ENCODE peak calls at places on chromosomes 3 and 15, in eight cellular contexts. One of them, this sample, is unnamed.
A peak's percentile ranks its signal among the peaks of the same experiment; 100 is the strongest.

GRCh38 chr15:71634820-71635219 is 175.5 kb upstream of the NR2E3 start:
- DNase-seq in PC-3: no peak
- DNase-seq in PC-9: no peak
- DNase-seq in CD8-positive, alpha-beta T cell: no peak
- DNase-seq in psoas muscle: no peak
- DNase-seq in fibroblast of mammary gland: no peak
- DNase-seq in BE2C: no peak
- DNase-seq in RWPE2: no peak
- DNase-seq in this sample: peak; percentile 79

GRCh38 chr3:45178131-45179023 is 32.2 kb upstream of the CDCP1 start:
- DNase-seq in PC-3: no peak
- DNase-seq in PC-9: peak; percentile 44
- DNase-seq in CD8-positive, alpha-beta T cell: no peak
- DNase-seq in psoas muscle: no peak
- DNase-seq in fibroblast of mammary gland: no peak
- DNase-seq in BE2C: no peak
- DNase-seq in RWPE2: no peak
- DNase-seq in this sample: peak; percentile 20

GRCh38 chr3:171354049-171354705 is 106.0 kb downstream of the TNIK start:
- DNase-seq in PC-3: peak; percentile 52
- DNase-seq in PC-9: no peak
- DNase-seq in CD8-positive, alpha-beta T cell: no peak
- DNase-seq in psoas muscle: no peak
- DNase-seq in fibroblast of mammary gland: peak; percentile 64
- DNase-seq in BE2C: no peak
- DNase-seq in RWPE2: no peak
- DNase-seq in this sample: no peak

GRCh38 chr15:43749690-43750345 is 3.6 kb downstream of the PDIA3 start:
- DNase-seq in PC-3: no peak
- DNase-seq in PC-9: no peak
- DNase-seq in CD8-positive, alpha-beta T cell: no peak
- DNase-seq in psoas muscle: no peak
- DNase-seq in fibroblast of mammary gland: peak; percentile 29
- DNase-seq in BE2C: no peak
- DNase-seq in RWPE2: no peak
- DNase-seq in this sample: no peak

GRCh38 chr3:112298781-112299180 is 4.8 kb upstream of the SLC9C1 start:
- DNase-seq in PC-3: no peak
- DNase-seq in PC-9: no peak
- DNase-seq in CD8-positive, alpha-beta T cell: no peak
- DNase-seq in psoas muscle: no peak
- DNase-seq in fibroblast of mammary gland: no peak
- DNase-seq in BE2C: no peak
- DNase-seq in RWPE2: no peak
- DNase-seq in this sample: no peak

GRCh38 chr3:171371354-171371753 is 88.9 kb downstream of the TNIK start:
- DNase-seq in PC-3: peak; percentile 26
- DNase-seq in PC-9: peak; percentile 33
- DNase-seq in CD8-positive, alpha-beta T cell: no peak
- DNase-seq in psoas muscle: no peak
- DNase-seq in fibroblast of mammary gland: no peak
- DNase-seq in BE2C: no peak
- DNase-seq in RWPE2: no peak
- DNase-seq in this sample: no peak

GRCh38 chr3:102195198-102195948 is 239.4 kb upstream of the ZPLD1 start:
- DNase-seq in PC-3: peak; percentile 74
- DNase-seq in PC-9: peak; percentile 78
- DNase-seq in CD8-positive, alpha-beta T cell: no peak
- DNase-seq in psoas muscle: no peak
- DNase-seq in fibroblast of mammary gland: peak; percentile 68
- DNase-seq in BE2C: no peak
- DNase-seq in RWPE2: peak; percentile 74
- DNase-seq in this sample: no peak

GRCh38 chr3:60552581-60552980 is 698.7 kb downstream of the FHIT start:
- DNase-seq in PC-3: no peak
- DNase-seq in PC-9: no peak
- DNase-seq in CD8-positive, alpha-beta T cell: no peak
- DNase-seq in psoas muscle: no peak
- DNase-seq in fibroblast of mammary gland: peak; percentile 2
- DNase-seq in BE2C: peak; percentile 3
- DNase-seq in RWPE2: no peak
- DNase-seq in this sample: no peak

GRCh38 chr3:187955076-187955952 is 198.6 kb upstream of the LPP start:
- DNase-seq in PC-3: peak; percentile 58
- DNase-seq in PC-9: peak; percentile 53
- DNase-seq in CD8-positive, alpha-beta T cell: no peak
- DNase-seq in psoas muscle: peak; percentile 72
- DNase-seq in fibroblast of mammary gland: peak; percentile 96
- DNase-seq in BE2C: no peak
- DNase-seq in RWPE2: no peak
- DNase-seq in this sample: peak; percentile 91

GRCh38 chr3:118811333-118811732 is 223.3 kb downstream of the IGSF11 start:
- DNase-seq in PC-3: no peak
- DNase-seq in PC-9: no peak
- DNase-seq in CD8-positive, alpha-beta T cell: no peak
- DNase-seq in psoas muscle: no peak
- DNase-seq in fibroblast of mammary gland: no peak
- DNase-seq in BE2C: no peak
- DNase-seq in RWPE2: no peak
- DNase-seq in this sample: no peak

GRCh38 chr15:75508741-75509532 is 57.4 kb upstream of the SIN3A start:
- DNase-seq in PC-3: peak; percentile 58
- DNase-seq in PC-9: peak; percentile 10
- DNase-seq in CD8-positive, alpha-beta T cell: no peak
- DNase-seq in psoas muscle: no peak
- DNase-seq in fibroblast of mammary gland: peak; percentile 66
- DNase-seq in BE2C: no peak
- DNase-seq in RWPE2: no peak
- DNase-seq in this sample: peak; percentile 69

GRCh38 chr15:42581272-42581730 is 5.9 kb downstream of the STARD9 start:
- DNase-seq in PC-3: peak; percentile 76
- DNase-seq in PC-9: peak; percentile 68
- DNase-seq in CD8-positive, alpha-beta T cell: peak; percentile 89
- DNase-seq in psoas muscle: peak; percentile 90
- DNase-seq in fibroblast of mammary gland: peak; percentile 62
- DNase-seq in BE2C: peak; percentile 92
- DNase-seq in RWPE2: peak; percentile 87
- DNase-seq in this sample: peak; percentile 74
- H3K4me3 ChIP-seq in PC-3: peak overlapping the region; percentile 56
- H3K4me3 ChIP-seq in PC-9: peak overlapping the region; percentile 41
- H3K4me3 ChIP-seq in CD8-positive, alpha-beta T cell: peak overlapping the region; percentile 82
- H3K4me3 ChIP-seq in psoas muscle: peak overlapping the region; percentile 64
- H3K4me3 ChIP-seq in fibroblast of mammary gland: peak overlapping the region; percentile 33
- H3K4me3 ChIP-seq in BE2C: peak overlapping the region; percentile 56
- H3K4me3 ChIP-seq in RWPE2: peak overlapping the region; percentile 28
- H3K4me3 ChIP-seq in this sample: peak overlapping the region; percentile 47

DNA sequence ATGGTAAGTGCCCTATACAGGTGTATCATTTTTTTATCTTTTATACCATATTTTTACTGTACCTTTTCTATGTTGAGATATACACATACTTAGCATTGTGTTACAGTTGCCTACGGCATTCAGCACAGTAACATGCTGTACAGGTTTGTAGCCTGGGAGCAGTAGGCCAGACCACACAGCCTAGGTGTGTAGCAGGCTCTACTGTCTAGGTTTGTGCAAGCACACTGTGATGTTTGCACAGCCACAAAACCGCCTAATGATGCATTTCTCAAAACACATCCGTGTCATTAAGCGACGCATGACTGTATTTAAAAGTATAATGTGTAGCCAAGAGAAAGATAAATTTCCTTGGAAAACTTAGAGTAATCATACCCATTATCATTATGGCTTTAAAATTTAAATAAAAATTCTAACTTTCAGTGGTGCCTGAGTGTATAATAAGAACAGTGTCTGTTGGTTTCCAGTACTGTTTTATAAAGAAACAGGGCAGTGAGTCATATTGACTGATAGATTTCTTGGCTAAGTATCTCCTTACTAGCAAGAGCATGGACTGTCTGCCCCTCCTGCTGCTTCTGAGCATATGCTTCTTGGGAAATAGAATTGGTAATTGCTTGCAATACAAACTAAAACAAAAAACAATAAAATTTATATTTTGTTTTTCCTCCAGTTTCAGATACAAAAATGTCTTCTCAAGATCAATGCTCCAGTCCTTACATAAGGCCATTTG is 18.3 kb downstream of the CALML4 start:
- DNase-seq in PC-3: peak; percentile 19
- DNase-seq in PC-9: no peak
- DNase-seq in CD8-positive, alpha-beta T cell: no peak
- DNase-seq in psoas muscle: no peak
- DNase-seq in fibroblast of mammary gland: peak; percentile 87
- DNase-seq in BE2C: no peak
- DNase-seq in RWPE2: no peak
- DNase-seq in this sample: peak; percentile 60
- TF ChIP-seq CTCF in PC-3: no peak
- TF ChIP-seq CTCF in PC-9: no peak
- TF ChIP-seq CTCF in CD8-positive, alpha-beta T cell: no peak
- TF ChIP-seq CTCF in psoas muscle: no peak
- TF ChIP-seq CTCF in fibroblast of mammary gland: no peak
- TF ChIP-seq CTCF in BE2C: no peak
- TF ChIP-seq CTCF in RWPE2: no peak
- TF ChIP-seq CTCF in this sample: no peak

DNA sequence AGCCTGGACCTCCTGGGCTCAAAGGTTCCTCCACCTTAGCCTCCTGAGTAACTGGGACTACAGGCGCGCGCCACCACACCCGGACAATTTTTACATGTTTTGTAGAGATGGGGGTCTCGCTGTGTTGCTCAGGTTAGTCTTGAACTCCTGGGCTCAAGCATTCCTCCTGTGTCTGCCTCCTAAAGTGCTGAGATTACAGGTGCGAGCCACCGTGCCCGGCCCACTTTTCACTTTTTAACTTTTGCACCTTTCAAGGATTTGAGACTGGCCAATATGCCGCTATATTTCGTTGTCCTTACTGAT is 782 bp upstream of the ITGB5 start:
- DNase-seq in PC-3: no peak
- DNase-seq in PC-9: no peak
- DNase-seq in CD8-positive, alpha-beta T cell: no peak
- DNase-seq in psoas muscle: no peak
- DNase-seq in fibroblast of mammary gland: no peak
- DNase-seq in BE2C: no peak
- DNase-seq in RWPE2: no peak
- DNase-seq in this sample: no peak
- H3K4me3 ChIP-seq in PC-3: peak overlapping the region; percentile 83
- H3K4me3 ChIP-seq in PC-9: peak overlapping the region; percentile 84
- H3K4me3 ChIP-seq in CD8-positive, alpha-beta T cell: no peak overlapping the region
- H3K4me3 ChIP-seq in psoas muscle: peak overlapping the region; percentile 91
- H3K4me3 ChIP-seq in fibroblast of mammary gland: no peak overlapping the region
- H3K4me3 ChIP-seq in BE2C: no peak overlapping the region
- H3K4me3 ChIP-seq in RWPE2: no peak overlapping the region
- H3K4me3 ChIP-seq in this sample: peak overlapping the region; percentile 61

DNA sequence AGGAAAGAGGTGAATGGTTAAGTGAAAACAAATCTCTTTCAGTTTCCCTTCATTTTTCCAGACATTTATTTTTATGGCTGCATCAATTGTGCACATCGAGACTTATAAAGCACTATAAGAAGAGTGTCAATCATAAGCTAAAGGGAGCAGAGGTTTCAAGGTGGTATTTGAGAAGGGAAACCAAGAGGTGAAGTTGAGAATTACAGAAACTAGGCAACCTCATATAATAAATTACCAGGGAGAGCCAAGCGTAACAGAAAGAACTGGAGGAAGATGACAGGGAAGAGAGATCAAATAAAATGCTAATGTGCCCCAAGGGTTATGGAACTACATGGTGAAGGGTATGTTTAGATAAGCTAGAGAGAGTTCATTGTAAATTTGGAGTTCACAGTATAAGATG is 6.3 kb upstream of the CCDC54 start:
- DNase-seq in PC-3: no peak
- DNase-seq in PC-9: no peak
- DNase-seq in CD8-positive, alpha-beta T cell: no peak
- DNase-seq in psoas muscle: no peak
- DNase-seq in fibroblast of mammary gland: no peak
- DNase-seq in BE2C: no peak
- DNase-seq in RWPE2: no peak
- DNase-seq in this sample: no peak
- TF ChIP-seq CTCF in PC-3: no peak
- TF ChIP-seq CTCF in PC-9: peak; percentile 14
- TF ChIP-seq CTCF in CD8-positive, alpha-beta T cell: no peak
- TF ChIP-seq CTCF in psoas muscle: no peak
- TF ChIP-seq CTCF in fibroblast of mammary gland: no peak
- TF ChIP-seq CTCF in BE2C: peak; percentile 28
- TF ChIP-seq CTCF in RWPE2: no peak
- TF ChIP-seq CTCF in this sample: no peak

GRCh38 chr3:39146083-39146501 is 7.3 kb downstream of the CSRNP1 start:
- DNase-seq in PC-3: no peak
- DNase-seq in PC-9: no peak
- DNase-seq in CD8-positive, alpha-beta T cell: no peak
- DNase-seq in psoas muscle: no peak
- DNase-seq in fibroblast of mammary gland: peak; percentile 35
- DNase-seq in BE2C: no peak
- DNase-seq in RWPE2: no peak
- DNase-seq in this sample: no peak
- H3K4me3 ChIP-seq in PC-3: no peak overlapping the region
- H3K4me3 ChIP-seq in PC-9: no peak overlapping the region
- H3K4me3 ChIP-seq in CD8-positive, alpha-beta T cell: no peak overlapping the region
- H3K4me3 ChIP-seq in psoas muscle: no peak overlapping the region
- H3K4me3 ChIP-seq in fibroblast of mammary gland: no peak overlapping the region
- H3K4me3 ChIP-seq in BE2C: no peak overlapping the region
- H3K4me3 ChIP-seq in RWPE2: no peak overlapping the region
- H3K4me3 ChIP-seq in this sample: no peak overlapping the region

GRCh38 chr3:113557374-113557773 is 25.0 kb downstream of the SIDT1 start:
- DNase-seq in PC-3: peak; percentile 95
- DNase-seq in PC-9: peak; percentile 43
- DNase-seq in CD8-positive, alpha-beta T cell: no peak
- DNase-seq in psoas muscle: no peak
- DNase-seq in fibroblast of mammary gland: peak; percentile 49
- DNase-seq in BE2C: no peak
- DNase-seq in RWPE2: no peak
- DNase-seq in this sample: peak; percentile 20
- TF ChIP-seq CTCF in PC-3: peak; percentile 64
- TF ChIP-seq CTCF in PC-9: no peak
- TF ChIP-seq CTCF in CD8-positive, alpha-beta T cell: no peak
- TF ChIP-seq CTCF in psoas muscle: no peak
- TF ChIP-seq CTCF in fibroblast of mammary gland: peak; percentile 17
- TF ChIP-seq CTCF in BE2C: no peak
- TF ChIP-seq CTCF in RWPE2: peak; percentile 39
- TF ChIP-seq CTCF in this sample: no peak

This sample was measured in foreskin fibroblast.